ENCODE peak calls at places on chromosomes 3 and 15, in ten cellular contexts. N is stomach, Z is caudate nucleus, W is tibial artery, C is astrocyte, D is HCT116, O is HepG2, T is heart left ventricle, U is adrenal gland, K is breast epithelium. H is an unnamed sample.

GRCh38 chr3:76122007-76122406 is 336.7 kb upstream of the ZNF717 start:
- DNase-seq in K (no peak), Z (no peak), N (no peak), D (no peak), T (no peak), C (peak), U (no peak), O (no peak), W (no peak), H (no peak)

GRCh38 chr3:138434875-138435772 is 708 bp downstream of the ESYT3 start:
- DNase-seq in T (no peak), N (no peak), K (no peak), D (no peak), O (no peak), Z (no peak), C (no peak), W (no peak), U (no peak), H (peak)

GRCh38 chr15:53830707-53831386 is 71.4 kb upstream of the WDR72 start:
- DNase-seq in U (no peak), Z (no peak), C (no peak), N (peak), T (no peak), K (no peak), W (no peak), O (peak), D (no peak), H (no peak)

GRCh38 chr3:34882764-34883163 is 756.6 kb upstream of the ARPP21 start:
- DNase-seq in N (no peak), U (no peak), O (no peak), D (no peak), T (no peak), W (no peak), C (no peak), Z (no peak), K (no peak), H (peak)

GRCh38 chr15:74768771-74769342 is 13.0 kb upstream of the CSK start:
- DNase-seq in T (peak), D (peak), Z (peak), K (peak), U (peak), W (peak), O (peak), C (no peak), N (peak), H (peak)

GRCh38 chr15:41018534-41018933 is 65.3 kb downstream of the CHAC1 start:
- DNase-seq in N (peak), T (peak), D (no peak), Z (no peak), C (peak), O (no peak), W (no peak), U (peak), K (peak), H (peak)

GRCh38 chr3:179158336-179159039 is 10.3 kb downstream of the PIK3CA start:
- DNase-seq in O (no peak), W (no peak), K (no peak), T (no peak), D (no peak), N (no peak), U (no peak), C (no peak), Z (no peak), H (no peak)

GRCh38 chr3:161026612-161027217 is 78.4 kb downstream of the B3GALNT1 start:
- DNase-seq in U (no peak), Z (no peak), O (no peak), D (no peak), T (no peak), W (no peak), C (no peak), K (no peak), N (no peak), H (no peak)

GRCh38 chr3:116263842-116264545 is 181.3 kb downstream of the LSAMP start:
- DNase-seq in W (no peak), T (no peak), O (no peak), Z (no peak), N (no peak), C (peak), U (no peak), D (no peak), K (no peak), H (no peak)

GRCh38 chr3:141969711-141970110 is 93.3 kb downstream of the ATP1B3 start:
- DNase-seq in W (no peak), U (no peak), Z (no peak), T (no peak), K (no peak), N (no peak), D (no peak), C (no peak), O (no peak), H (no peak)

GRCh38 chr3:141963301-141963700 is 86.9 kb downstream of the ATP1B3 start:
- DNase-seq in K (no peak), U (no peak), T (no peak), O (no peak), N (no peak), Z (no peak), D (no peak), W (no peak), C (no peak), H (no peak)

GRCh38 chr3:141959921-141960554 is 83.6 kb downstream of the ATP1B3 start:
- DNase-seq in O (no peak), C (peak), D (peak), N (no peak), Z (no peak), U (no peak), T (no peak), W (no peak), K (no peak), H (no peak)

GRCh38 chr3:141960731-141961130 is 84.3 kb downstream of the ATP1B3 start:
- DNase-seq in Z (no peak), W (no peak), U (no peak), D (no peak), T (no peak), K (no peak), N (no peak), C (peak), O (no peak), H (no peak)

DNA sequence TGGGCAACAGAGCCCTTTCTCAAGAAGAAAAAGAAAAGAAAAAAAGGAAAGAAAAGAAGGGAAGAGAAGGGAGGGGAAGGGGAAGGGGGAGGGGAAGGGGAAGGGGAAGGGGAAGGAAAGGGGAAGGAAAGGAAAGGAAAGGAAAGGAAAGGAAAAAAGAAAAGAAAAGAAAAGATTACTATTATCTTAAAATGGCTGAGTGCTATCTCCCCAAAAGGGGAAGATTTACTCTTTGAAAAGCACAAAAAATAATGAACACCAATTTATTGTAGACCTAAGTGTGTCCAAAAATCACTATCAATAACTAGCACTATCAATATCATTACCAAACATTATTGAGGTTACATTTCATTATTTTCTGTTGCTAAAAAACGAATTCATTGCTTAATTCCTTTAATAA is 89.0 kb downstream of the ATP1B3 start:
- DNase-seq in T (no peak), O (no peak), C (no peak), Z (no peak), D (no peak), N (no peak), K (no peak), U (no peak), W (no peak), H (no peak)
- H3K27ac ChIP-seq in T (no peak), O (no peak), C (no peak), Z (no peak), D (no peak), N (no peak), K (no peak), U (no peak), W (no peak), H (no peak)

DNA sequence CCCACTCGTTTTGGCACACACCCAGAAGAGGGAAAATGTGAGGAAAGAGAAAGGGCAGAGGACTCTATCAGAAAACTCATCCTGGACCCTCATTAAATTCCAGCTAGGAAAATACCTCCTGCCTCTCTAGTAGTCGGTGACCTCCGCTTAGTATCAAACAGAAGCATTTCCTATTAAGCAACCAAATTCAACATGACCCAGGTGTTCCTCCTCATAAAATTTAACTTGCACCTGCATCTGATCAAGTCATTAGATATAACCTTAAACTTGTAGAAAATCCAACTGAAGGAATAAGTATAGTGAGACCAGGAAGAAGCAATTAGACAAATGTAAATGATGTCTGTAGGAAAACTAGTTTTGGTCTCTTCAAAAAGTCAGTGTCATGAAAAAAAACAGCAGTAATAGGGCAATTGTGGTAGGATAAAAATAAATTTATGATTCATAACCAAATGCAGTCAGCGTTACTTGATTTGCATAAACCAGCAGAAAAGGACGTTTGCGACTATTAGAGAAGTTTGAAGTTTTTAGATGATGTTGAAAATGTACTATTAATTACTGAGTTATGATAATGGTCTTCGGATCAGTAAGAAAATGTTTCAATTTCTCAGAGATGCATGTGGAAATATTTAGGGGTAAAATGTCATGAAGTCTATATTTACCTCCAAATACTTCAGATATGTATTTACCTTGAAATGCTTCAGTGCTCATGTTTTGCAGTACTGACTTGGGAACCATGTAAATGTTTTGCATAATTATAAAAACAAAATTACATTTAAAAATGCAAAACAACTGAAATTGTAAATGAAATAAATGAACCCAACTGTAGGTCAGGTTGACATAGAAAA is 44.6 kb downstream of the LDHAL6B start:
- DNase-seq in U (no peak), N (no peak), C (no peak), T (no peak), K (no peak), Z (no peak), W (no peak), D (no peak), O (no peak), H (no peak)
- H3K27ac ChIP-seq in U (no peak), N (no peak), C (no peak), T (no peak), K (no peak), Z (no peak), W (no peak), D (no peak), O (no peak), H (no peak)

GRCh38 chr3:48783304-48783703 is 64.4 kb downstream of the PRKAR2A start:
- DNase-seq in W (no peak), D (no peak), T (no peak), K (no peak), U (no peak), C (no peak), O (no peak), Z (no peak), N (no peak), H (no peak)

GRCh38 chr3:48776854-48777253 is 59.8 kb upstream of the IP6K2 start:
- DNase-seq in U (no peak), T (no peak), K (no peak), C (no peak), W (no peak), O (no peak), N (no peak), D (no peak), Z (no peak), H (no peak)

GRCh38 chr3:48784426-48785120 is 63.1 kb downstream of the PRKAR2A start:
- DNase-seq in C (peak), O (no peak), W (no peak), U (no peak), T (no peak), K (no peak), D (no peak), Z (no peak), N (no peak), H (peak)

GRCh38 chr3:48782046-48782445 is 65.0 kb upstream of the IP6K2 start:
- DNase-seq in C (no peak), D (no peak), N (no peak), W (no peak), K (no peak), U (no peak), T (no peak), Z (no peak), O (no peak), H (no peak)
- H3K27ac ChIP-seq in C (no peak), D (no peak), N (no peak), W (no peak), K (no peak), U (no peak), T (no peak), Z (no peak), O (no peak), H (no peak)

GRCh38 chr3:23444386-23444785 is 241.3 kb downstream of the UBE2E2 start:
- DNase-seq in U (no peak), O (no peak), K (no peak), C (no peak), W (no peak), D (no peak), Z (no peak), T (no peak), N (no peak), H (no peak)
- H3K27ac ChIP-seq in U (no peak), O (no peak), K (no peak), C (no peak), W (no peak), D (no peak), Z (no peak), T (no peak), N (no peak), H (no peak)

DNA sequence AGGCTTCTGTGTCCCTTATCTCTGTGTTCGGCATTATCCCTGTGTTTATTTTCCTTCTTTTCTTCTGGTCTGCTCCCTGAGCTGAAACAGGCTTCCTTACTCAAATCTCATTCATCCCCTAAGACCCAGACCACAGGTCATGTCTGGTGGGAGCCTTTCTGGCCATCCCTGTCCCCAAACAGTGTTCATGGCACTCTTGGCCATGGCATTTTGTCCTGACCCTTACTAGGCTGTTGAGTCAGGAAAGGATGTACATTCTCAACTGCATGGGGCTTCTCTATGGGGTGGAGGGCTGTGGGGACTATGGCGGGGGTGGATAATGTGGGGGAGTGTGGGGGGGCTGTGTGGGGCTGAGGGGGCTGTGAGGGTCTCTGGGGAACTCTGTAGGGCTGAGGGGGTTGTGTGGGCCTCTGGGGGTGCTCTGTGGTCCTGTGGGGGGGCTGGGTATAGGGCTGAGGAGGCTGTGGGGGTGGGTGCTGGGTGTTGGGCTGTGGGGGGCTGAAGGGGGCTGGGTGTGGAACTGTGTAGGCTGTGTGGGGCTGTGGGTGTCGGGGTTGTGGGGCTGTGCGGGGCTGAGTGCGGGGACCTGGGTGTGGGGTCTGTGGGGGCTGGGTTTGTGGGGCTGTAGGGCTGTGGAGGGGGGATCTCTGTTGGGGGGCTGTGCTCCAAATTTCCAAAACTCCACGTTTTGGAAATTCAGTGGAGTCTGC is 64.3 kb downstream of the KLF13 start:
- DNase-seq in O (no peak), W (no peak), C (no peak), T (peak), Z (no peak), U (no peak), D (no peak), N (no peak), K (peak), H (no peak)
- H3K27ac ChIP-seq in O (no peak), W (peak), C (no peak), T (peak), Z (no peak), U (peak), D (no peak), N (peak), K (peak), H (no peak)

GRCh38 chr3:31752305-31753049 is 219.8 kb downstream of the STT3B start:
- DNase-seq in C (no peak), T (no peak), K (no peak), W (no peak), Z (no peak), U (peak), N (no peak), O (no peak), D (no peak), H (no peak)
- H3K27ac ChIP-seq in C (no peak), T (no peak), K (no peak), W (no peak), Z (no peak), U (no peak), N (no peak), O (no peak), D (no peak), H (no peak)

GRCh38 chr3:30435950-30436349 is 170.5 kb upstream of the TGFBR2 start:
- DNase-seq in C (no peak), T (no peak), N (no peak), K (no peak), O (no peak), U (no peak), Z (no peak), W (no peak), D (no peak), H (no peak)
- H3K27ac ChIP-seq in C (no peak), T (no peak), N (no peak), K (peak), O (no peak), U (no peak), Z (no peak), W (peak), D (no peak), H (no peak)

GRCh38 chr3:135966875-135967274 is 1.3 kb downstream of the PPP2R3A start:
- DNase-seq in C (no peak), U (no peak), N (no peak), W (no peak), D (no peak), O (no peak), K (no peak), Z (no peak), T (no peak), H (no peak)

GRCh38 chr3:135966349-135966695 is 794 bp downstream of the PPP2R3A start:
- DNase-seq in O (no peak), W (no peak), N (no peak), T (peak), K (no peak), D (no peak), C (no peak), U (no peak), Z (peak), H (peak)

GRCh38 chr3:135965506-135966348 is at the start of gene PPP2R3A:
- DNase-seq in K (peak), U (peak), D (peak), W (peak), N (peak), Z (peak), T (peak), O (peak), C (peak), H (peak)

GRCh38 chr3:135964160-135964955 is 1.2 kb upstream of the PPP2R3A start:
- DNase-seq in K (no peak), W (no peak), Z (no peak), D (no peak), U (no peak), C (no peak), N (no peak), O (no peak), T (no peak), H (no peak)

DNA sequence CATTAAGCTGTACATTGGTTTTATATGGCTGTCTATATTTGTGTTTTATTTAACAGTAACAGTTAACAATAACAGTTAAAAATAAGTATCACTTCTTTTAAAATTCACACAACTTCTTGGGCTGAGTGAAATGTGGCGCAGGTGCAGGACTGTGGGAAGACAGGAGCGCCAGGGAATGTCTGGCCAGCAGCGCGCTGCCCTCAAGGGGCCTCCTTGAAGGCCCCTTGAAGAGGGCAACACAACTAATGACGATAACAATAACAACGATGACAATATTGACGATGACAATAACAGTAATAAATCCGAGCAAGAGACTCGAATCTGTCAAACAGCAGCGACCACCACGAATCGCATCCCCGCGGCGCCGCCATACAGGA is 411 bp upstream of the PPP2R3A start:
- DNase-seq in W (no peak), D (no peak), O (no peak), C (peak), K (no peak), T (no peak), N (no peak), U (no peak), Z (no peak), H (no peak)
- H3K27ac ChIP-seq in W (peak), D (no peak), O (no peak), C (no peak), K (peak), T (peak), N (peak), U (peak), Z (no peak), H (no peak)

GRCh38 chr3:151051533-151051932 is 33.9 kb upstream of the MED12L start:
- DNase-seq in U (no peak), K (no peak), D (no peak), O (no peak), T (no peak), Z (no peak), C (no peak), W (no peak), N (no peak), H (no peak)

GRCh38 chr3:151047636-151048035 is 37.8 kb upstream of the MED12L start:
- DNase-seq in U (no peak), Z (no peak), O (no peak), N (no peak), K (no peak), W (no peak), C (peak), T (no peak), D (peak), H (no peak)

DNA sequence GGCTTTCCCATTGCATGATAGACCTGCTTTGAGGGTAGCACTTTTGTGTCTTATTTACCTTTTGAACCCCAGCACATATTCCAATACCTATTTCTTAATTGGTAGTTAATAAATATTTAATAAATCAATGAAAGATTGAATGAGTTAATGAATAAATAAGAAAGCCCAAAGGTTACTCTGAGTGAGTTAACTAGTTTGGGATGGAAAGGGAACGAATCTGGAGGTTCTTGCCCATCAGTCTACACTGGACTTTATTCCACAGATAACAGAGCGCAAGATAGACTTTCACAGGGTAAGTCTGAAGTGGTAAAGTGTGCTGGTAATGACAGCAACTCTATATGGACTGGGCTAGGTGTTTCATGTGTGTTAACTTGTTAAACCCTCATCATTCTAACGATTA is 33.1 kb upstream of the MED12L start:
- DNase-seq in C (no peak), K (no peak), N (no peak), W (no peak), O (no peak), T (no peak), Z (no peak), U (no peak), D (no peak), H (no peak)
- H3K27ac ChIP-seq in C (no peak), K (no peak), N (no peak), W (no peak), O (no peak), T (no peak), Z (no peak), U (no peak), D (no peak), H (no peak)

DNA sequence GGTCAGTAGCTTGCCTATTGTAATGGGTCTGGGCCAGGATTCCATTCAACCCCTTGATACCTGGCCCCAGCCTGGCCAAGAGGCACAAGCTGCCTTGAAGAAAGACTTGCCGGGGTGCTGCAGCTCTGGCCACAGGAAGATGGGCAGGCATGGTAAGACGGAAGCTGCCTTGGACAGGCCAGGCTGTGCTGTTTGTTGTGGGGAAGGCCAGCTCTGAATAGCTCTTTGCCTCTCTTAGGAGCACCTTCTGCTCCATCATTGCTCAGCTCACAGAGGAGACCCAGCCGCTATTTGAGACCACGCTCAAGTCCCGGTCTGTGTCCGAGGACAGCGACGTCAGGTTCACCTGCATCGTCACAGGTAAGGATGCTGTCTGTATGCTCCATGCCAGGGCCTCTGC is 10.1 kb downstream of the ALPK3 start:
- DNase-seq in W (no peak), N (no peak), K (no peak), Z (no peak), D (no peak), T (no peak), C (no peak), U (no peak), O (no peak), H (no peak)
- H3K27ac ChIP-seq in W (peak), N (no peak), K (no peak), Z (no peak), D (no peak), T (peak), C (no peak), U (no peak), O (no peak), H (no peak)